ENCODE peak calls at places on chromosomes 2 and 18, in nine cellular contexts. F is iPS DF 6.9, D is foreskin fibroblast, M is fibroblast of the conjunctiva, G is cardiac septum, O is suprapubic skin, Q is sigmoid colon, L is left lung, T is HAP-1. H is an unnamed sample.

GRCh38 chr2:100882645-100883613 is 63.0 kb downstream of the NPAS2 start:
- DNase-seq in F (no peak), D (peak), M (no peak), G (no peak), O (no peak), Q (no peak), L (no peak), T (no peak), H (no peak)

GRCh38 chr2:27308359-27308875 is at the start of gene UCN:
- DNase-seq in F (no peak), D (peak), M (no peak), G (no peak), O (no peak), Q (no peak), L (no peak), T (no peak), H (no peak)

GRCh38 chr2:174161490-174161889 is 86.8 kb downstream of the OLA1 start:
- DNase-seq in F (no peak), D (no peak), M (no peak), G (no peak), O (no peak), Q (no peak), L (no peak), T (no peak), H (no peak)

GRCh38 chr2:239143858-239144712 is 256.7 kb downstream of the HDAC4 start:
- DNase-seq in F (no peak), D (peak), M (peak), G (no peak), O (no peak), Q (no peak), L (peak), T (no peak), H (no peak)

GRCh38 chr18:47981320-47981719 is 50.9 kb upstream of the SMAD2 start:
- DNase-seq in F (no peak), D (no peak), M (no peak), G (no peak), O (no peak), Q (no peak), L (no peak), T (peak), H (no peak)

GRCh38 chr18:48889115-48889941 is 61.4 kb downstream of the SMAD7 start:
- DNase-seq in F (no peak), D (no peak), M (no peak), G (peak), O (no peak), Q (peak), L (peak), T (no peak), H (peak)

GRCh38 chr2:240503375-240503774 is 54.4 kb downstream of the ANKMY1 start:
- DNase-seq in F (no peak), D (no peak), M (no peak), G (no peak), O (peak), Q (no peak), L (peak), T (no peak), H (peak)

GRCh38 chr18:3605562-3606443 is 155.8 kb downstream of the TGIF1 start:
- DNase-seq in F (no peak), D (peak), M (no peak), G (peak), O (no peak), Q (peak), L (no peak), T (no peak), H (no peak)

GRCh38 chr18:58580623-58581022 is 48.3 kb downstream of the ALPK2 start:
- DNase-seq in F (peak), D (peak), M (no peak), G (no peak), O (no peak), Q (no peak), L (no peak), T (no peak), H (no peak)